ENCODE peak calls at places on chromosomes 16 and 17, in four cellular contexts. R, P, X and Z are unnamed samples.
A peak's percentile ranks its signal among the peaks of the same experiment; 100 is the strongest.

GRCh38 chr17:51481370-51481769 is 221.0 kb downstream of the UTP18 start:
- DNase-seq in X (no peak), P (no peak), R (no peak), Z (no peak)

GRCh38 chr16:31430380-31431052 is 2.4 kb upstream of the COX6A2 start:
- DNase-seq in R (no peak), P (no peak), X (no peak), Z (no peak)

GRCh38 chr16:88638323-88639230 is at the start of gene IL17C:
- DNase-seq in X (peak; percentile 71), R (no peak), P (no peak), Z (no peak)

GRCh38 chr17:5281814-5282638 is at the start of gene RABEP1:
- DNase-seq in R (peak; percentile 94), P (peak; percentile 89), X (peak; percentile 95), Z (peak; percentile 88)

GRCh38 chr17:57993471-57994365 is 5.7 kb upstream of the VEZF1 start:
- DNase-seq in X (no peak), P (no peak), R (peak; percentile 60), Z (no peak)

GRCh38 chr16:66223176-66223780 is 143.2 kb upstream of the CDH5 start:
- DNase-seq in R (no peak), P (peak; percentile 15), X (no peak), Z (peak; percentile 68)

GRCh38 chr16:51531271-51531670 is 380.2 kb upstream of the SALL1 start:
- DNase-seq in P (no peak), R (no peak), X (no peak), Z (no peak)

GRCh38 chr17:182164-182751 is 808 bp upstream of the DOC2B start:
- DNase-seq in P (no peak), R (no peak), X (no peak), Z (no peak)

GRCh38 chr17:50642722-50643656 is 8.3 kb downstream of the ABCC3 start:
- DNase-seq in R (no peak), P (no peak), X (no peak), Z (no peak)

GRCh38 chr16:86732621-86733297 is 154.4 kb downstream of the FOXL1 start:
- DNase-seq in X (no peak), P (peak; percentile 27), R (peak; percentile 46), Z (peak; percentile 53)

GRCh38 chr17:33050611-33051140 is 59.0 kb downstream of the SPACA3 start:
- DNase-seq in X (peak; percentile 18), P (no peak), R (no peak), Z (no peak)

GRCh38 chr16:24737391-24737871 is 8.0 kb downstream of the TNRC6A start:
- DNase-seq in R (no peak), X (peak; percentile 26), P (peak; percentile 25), Z (peak; percentile 70)

GRCh38 chr17:2151634-2152033 is 96.7 kb downstream of the HIC1 start:
- DNase-seq in X (peak; percentile 75), P (no peak), R (no peak), Z (peak; percentile 34)

GRCh38 chr16:20944861-20945390 is 44.4 kb downstream of the LYRM1 start:
- DNase-seq in R (no peak), X (peak; percentile 7), P (peak; percentile 38), Z (peak; percentile 16)

GRCh38 chr16:9033125-9033830 is 58.2 kb upstream of the HAPSTR1 start:
- DNase-seq in X (peak; percentile 90), R (peak; percentile 35), P (peak; percentile 69), Z (peak; percentile 71)

GRCh38 chr16:56848955-56849689 is 15.9 kb upstream of the SLC12A3 start:
- DNase-seq in R (no peak), P (peak; percentile 58), X (no peak), Z (peak; percentile 78)

GRCh38 chr17:4327638-4328037 is 38.8 kb downstream of the UBE2G1 start:
- DNase-seq in X (peak; percentile 76), R (no peak), P (peak; percentile 53), Z (peak; percentile 83)

GRCh38 chr16:31487720-31488629 is 5.1 kb downstream of the SLC5A2 start:
- DNase-seq in P (peak; percentile 41), X (peak; percentile 70), R (no peak), Z (peak; percentile 28)

GRCh38 chr17:79600613-79601221 is 10.1 kb downstream of the RBFOX3 start:
- DNase-seq in P (no peak), X (no peak), R (no peak), Z (no peak)

GRCh38 chr17:80270836-80271235 is 10.2 kb downstream of the RNF213 start:
- DNase-seq in P (peak; percentile 31), X (peak; percentile 67), R (peak; percentile 58), Z (no peak)

GRCh38 chr17:12667299-12667958 is 1.7 kb downstream of the MYOCD start:
- DNase-seq in R (peak; percentile 51), X (peak; percentile 70), P (peak; percentile 77), Z (peak; percentile 89)

GRCh38 chr16:82832861-82833260 is 206.1 kb downstream of the CDH13 start:
- DNase-seq in X (no peak), R (no peak), P (peak; percentile 13), Z (peak; percentile 90)

GRCh38 chr16:4852221-4852872 is 5.1 kb downstream of the UBN1 start:
- DNase-seq in P (peak; percentile 30), R (no peak), X (peak; percentile 6), Z (peak; percentile 16)

GRCh38 chr17:77164483-77165030 is 23.8 kb downstream of the SEC14L1 start:
- DNase-seq in X (no peak), R (no peak), P (peak; percentile 55), Z (peak; percentile 53)

GRCh38 chr17:50052241-50052788 is 3.6 kb upstream of the ITGA3 start:
- DNase-seq in P (no peak), R (no peak), X (no peak), Z (no peak)

GRCh38 chr17:51056813-51057510 is 63.7 kb downstream of the SPAG9 start:
- DNase-seq in P (peak; percentile 91), R (peak; percentile 56), X (peak; percentile 50), Z (peak; percentile 93)

GRCh38 chr16:69477546-69477945 is 53.1 kb downstream of the CYB5B start:
- DNase-seq in X (no peak), P (peak; percentile 79), R (no peak), Z (peak; percentile 39)

GRCh38 chr16:24986512-24987303 is 28.5 kb downstream of the ARHGAP17 start:
- DNase-seq in P (peak; percentile 94), X (peak; percentile 77), R (no peak), Z (peak; percentile 88)

GRCh38 chr17:19753661-19754463 is 5.8 kb upstream of the ALDH3A1 start:
- DNase-seq in X (no peak), P (no peak), R (no peak), Z (no peak)

GRCh38 chr16:72947379-72948237 is 100.3 kb downstream of the ZFHX3 start:
- DNase-seq in X (no peak), P (no peak), R (peak; percentile 61), Z (no peak)

GRCh38 chr17:73013816-73014663 is 78.4 kb downstream of the SLC39A11 start:
- DNase-seq in X (no peak), P (peak; percentile 16), R (no peak), Z (peak; percentile 24)

GRCh38 chr16:77290451-77291110 is 91.4 kb downstream of the SYCE1L start:
- DNase-seq in X (peak; percentile 65), R (no peak), P (peak; percentile 87), Z (peak; percentile 59)

GRCh38 chr16:30409125-30410060 is 2.0 kb downstream of the ZNF771 start:
- DNase-seq in R (peak; percentile 87), P (peak; percentile 89), X (peak; percentile 99), Z (peak; percentile 80)

GRCh38 chr16:30406911-30407793 is at the start of gene ZNF771:
- DNase-seq in X (peak; percentile 84), P (peak; percentile 93), R (peak; percentile 88), Z (peak; percentile 76)

GRCh38 chr16:30413116-30413806 is 5.9 kb downstream of the ZNF771 start:
- DNase-seq in P (no peak), R (no peak), X (no peak), Z (no peak)

DNA sequence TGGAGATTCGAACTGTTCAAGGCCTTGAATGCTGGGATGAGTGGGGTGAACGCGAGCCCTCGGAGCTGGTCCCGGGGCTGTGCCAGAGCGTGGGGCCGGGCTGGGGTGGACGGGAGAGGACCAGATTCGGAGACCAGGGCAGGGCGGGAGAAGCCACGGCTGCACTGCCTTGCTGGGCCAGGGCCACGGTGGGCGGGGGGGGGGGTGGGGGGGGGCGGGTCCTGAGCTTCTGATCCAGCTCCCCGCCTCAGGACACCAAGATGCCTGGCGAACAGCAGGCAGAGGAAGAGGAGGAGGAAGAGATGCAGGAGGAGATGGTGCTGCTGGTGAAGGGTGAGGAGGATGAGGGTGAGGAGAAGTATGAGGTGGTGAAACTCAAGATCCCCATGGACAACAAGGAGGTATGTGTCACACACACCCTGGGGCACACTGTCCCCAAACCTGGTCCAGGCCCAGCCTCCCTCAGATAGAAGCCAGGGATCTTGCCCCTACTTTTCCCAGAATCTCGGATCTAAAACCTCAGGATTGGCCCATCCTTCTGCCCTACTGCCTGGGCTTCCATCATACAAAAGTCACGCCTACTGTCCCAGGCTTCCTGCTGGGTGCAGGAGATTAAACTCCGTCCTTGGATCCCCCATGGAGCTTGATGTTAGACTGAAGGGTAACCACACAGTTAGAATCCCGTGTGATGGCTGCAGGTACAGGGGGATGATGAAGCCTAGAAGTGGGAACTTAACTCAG is 558 bp downstream of the ZNF771 start:
- DNase-seq in P (peak; percentile 40), X (no peak), R (no peak), Z (no peak)
- H3K27ac ChIP-seq in P (peak overlapping the region; percentile 77), X (peak overlapping the region; percentile 24), R (peak overlapping the region; percentile 52), Z (peak overlapping the region; percentile 82)

GRCh38 chr17:7713782-7714181 is 3.8 kb upstream of the DNAH2 start:
- DNase-seq in X (no peak), R (no peak), P (no peak), Z (no peak)
- H2AK5ac ChIP-seq in X (no peak overlapping the region), R (no peak overlapping the region), P (no peak overlapping the region), Z (no peak overlapping the region)

GRCh38 chr17:40664582-40665333 is at the start of gene KRT222:
- DNase-seq in R (no peak), X (no peak), P (no peak), Z (no peak)
- H3K27me3 ChIP-seq in R (peaks cover 61% of the 10 kb centered on the region), X (no peaks in the 10 kb centered on the region), P (no peaks in the 10 kb centered on the region), Z (peaks cover 45% of the 10 kb centered on the region)

DNA sequence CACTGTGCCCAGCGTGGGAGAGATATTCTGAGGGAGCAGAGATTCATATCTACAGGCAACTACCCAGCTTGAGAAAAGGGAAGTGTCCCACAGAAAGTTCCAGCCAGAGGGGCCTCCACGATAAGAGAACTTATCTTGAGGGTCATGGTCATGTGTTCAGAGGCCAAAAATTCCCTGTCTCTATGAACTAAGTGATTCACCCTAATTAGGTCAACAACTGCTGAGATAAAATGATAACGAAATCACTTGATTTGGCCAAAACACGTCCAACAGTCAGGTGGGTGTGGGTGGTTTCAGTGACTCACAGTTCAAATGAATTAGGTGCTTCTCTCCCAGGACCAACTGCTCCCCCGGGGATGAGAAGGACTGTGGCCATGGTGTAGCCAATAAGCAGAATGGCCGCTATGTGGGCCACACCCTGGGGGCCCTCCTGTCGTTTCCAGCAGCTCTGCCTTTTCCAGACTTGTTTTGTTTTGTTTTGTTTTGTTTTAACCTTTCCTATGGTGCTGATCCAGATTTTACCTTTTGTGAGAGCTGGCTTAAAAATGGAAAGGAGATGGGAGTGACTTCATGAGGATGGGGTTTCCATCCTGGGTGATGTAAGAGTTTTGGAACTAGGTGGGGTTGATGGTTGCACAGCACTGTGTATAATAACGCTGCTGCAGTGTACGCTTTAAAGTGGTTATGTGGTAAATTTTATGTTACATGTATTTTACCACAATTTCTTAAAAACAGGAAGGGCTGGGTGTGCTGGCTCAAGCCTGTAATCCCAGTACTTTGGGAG is 8.7 kb downstream of the DNAI2 start:
- DNase-seq in R (no peak), P (no peak), X (peak; percentile 23), Z (no peak)
- H3K27ac ChIP-seq in R (no peak overlapping the region), P (no peak overlapping the region), X (no peak overlapping the region), Z (no peak overlapping the region)